ENCODE peak calls at places on chromosomes 7 and 10, in four cellular contexts. D, P, S and G are unnamed samples.

GRCh38 chr7:104967595-104967994 is 46.4 kb upstream of the KMT2E start:
- DNase-seq in D (no peak), P (no peak), S (no peak), G (no peak)

GRCh38 chr10:64369885-64370773 is 848.9 kb downstream of the REEP3 start:
- DNase-seq in D (peak; percentile 3), P (no peak), S (no peak), G (no peak)

GRCh38 chr7:73626814-73627213 is 2.5 kb upstream of the MLXIPL start:
- DNase-seq in D (no peak), P (no peak), S (no peak), G (no peak)

GRCh38 chr7:4665661-4666060 is 16.4 kb upstream of the FOXK1 start:
- DNase-seq in D (no peak), P (no peak), S (no peak), G (no peak)

GRCh38 chr7:124996778-124997177 is 67.2 kb upstream of the POT1 start:
- DNase-seq in D (peak; percentile 9), P (no peak), S (no peak), G (no peak)

GRCh38 chr7:129443612-129444011 is 9.4 kb downstream of the STRIP2 start:
- DNase-seq in D (no peak), P (no peak), S (no peak), G (no peak)

GRCh38 chr7:69211739-69212138 is 386.5 kb upstream of the AUTS2 start:
- DNase-seq in D (no peak), P (no peak), S (no peak), G (peak; percentile 46)

GRCh38 chr7:4681922-4682620 is at the start of gene FOXK1:
- DNase-seq in D (no peak), P (no peak), S (peak; percentile 88), G (peak; percentile 63)

GRCh38 chr10:6581750-6582697 is 1.9 kb upstream of the PRKCQ start:
- DNase-seq in D (no peak), P (no peak), S (peak; percentile 31), G (no peak)
- TF ChIP-seq NR2C2 in D (no peak), P (no peak), S (no peak), G (no peak)

GRCh38 chr10:116041948-116042347 is 231.1 kb downstream of the GFRA1 start:
- DNase-seq in D (no peak), P (no peak), S (no peak), G (no peak)

GRCh38 chr10:116049158-116049557 is 223.8 kb downstream of the GFRA1 start:
- DNase-seq in D (no peak), P (no peak), S (no peak), G (no peak)

GRCh38 chr10:116045957-116046356 is 227.0 kb downstream of the GFRA1 start:
- DNase-seq in D (no peak), P (no peak), S (no peak), G (no peak)

GRCh38 chr10:116043304-116043703 is 229.7 kb downstream of the GFRA1 start:
- DNase-seq in D (no peak), P (no peak), S (no peak), G (no peak)

DNA sequence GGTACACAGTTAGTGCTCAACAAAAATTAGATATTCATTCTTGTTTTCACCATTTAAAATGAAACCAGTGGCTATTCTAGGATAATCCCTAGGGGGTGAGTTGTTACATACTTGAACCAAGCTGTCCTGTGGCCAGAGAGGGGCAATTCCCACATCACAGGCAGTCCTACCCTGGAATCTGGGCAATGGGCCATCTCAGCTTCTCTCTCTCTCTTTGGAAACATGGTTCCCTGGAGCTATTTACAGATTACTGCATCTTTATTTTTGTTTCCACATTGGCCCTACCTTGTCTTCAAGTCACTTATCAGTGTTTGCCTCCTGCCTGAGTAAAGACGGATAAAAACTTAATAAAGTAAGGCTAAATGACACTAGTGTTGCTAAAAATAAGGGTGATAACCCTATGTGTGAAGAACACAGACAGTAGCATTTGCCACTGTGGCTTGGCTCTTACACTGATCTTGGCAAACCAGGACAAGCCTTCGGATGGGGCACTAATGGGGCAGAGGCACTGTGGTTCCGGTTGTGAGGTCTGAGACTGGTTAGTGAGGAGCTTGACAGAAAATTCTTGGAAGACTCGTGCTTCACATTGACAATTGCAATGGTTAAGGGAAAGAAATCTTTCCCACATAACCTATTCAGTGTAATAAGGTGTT is 228.2 kb downstream of the GFRA1 start:
- DNase-seq in D (no peak), P (no peak), S (no peak), G (no peak)
- TF ChIP-seq NR2C2 in D (no peak), P (no peak), S (no peak), G (no peak)

GRCh38 chr7:79612027-79612426 is 158.6 kb upstream of the MAGI2 start:
- DNase-seq in D (no peak), P (no peak), S (no peak), G (no peak)
- TF ChIP-seq NR2C2 in D (no peak), P (no peak), S (no peak), G (no peak)

GRCh38 chr7:151823783-151824182 is 53.1 kb downstream of the PRKAG2 start:
- DNase-seq in D (no peak), P (no peak), S (no peak), G (no peak)
- TF ChIP-seq NR2C2 in D (no peak), P (no peak), S (no peak), G (no peak)

GRCh38 chr10:74189999-74190421 is 39.0 kb downstream of the ADK start:
- DNase-seq in D (peak; percentile 69), P (peak; percentile 49), S (no peak), G (no peak)
- TF ChIP-seq NR2C2 in D (no peak), P (no peak), S (no peak), G (no peak)

GRCh38 chr7:94100723-94101345 is 96.7 kb upstream of the BET1 start:
- DNase-seq in D (no peak), P (no peak), S (no peak), G (no peak)
- TF ChIP-seq NR2C2 in D (no peak), P (no peak), S (no peak), G (no peak)

GRCh38 chr10:34918060-34918840 is 103.2 kb upstream of the PARD3 start:
- DNase-seq in D (no peak), P (no peak), S (no peak), G (no peak)

GRCh38 chr10:34916368-34916767 is 101.3 kb upstream of the PARD3 start:
- DNase-seq in D (no peak), P (no peak), S (no peak), G (no peak)

GRCh38 chr10:34918896-34919295 is 103.8 kb upstream of the PARD3 start:
- DNase-seq in D (no peak), P (no peak), S (no peak), G (no peak)

GRCh38 chr10:34920578-34920977 is 105.5 kb upstream of the PARD3 start:
- DNase-seq in D (no peak), P (no peak), S (no peak), G (no peak)

GRCh38 chr10:34922138-34922537 is 107.0 kb upstream of the PARD3 start:
- DNase-seq in D (no peak), P (no peak), S (no peak), G (no peak)
- TF ChIP-seq NR2C2 in D (no peak), P (no peak), S (no peak), G (no peak)

DNA sequence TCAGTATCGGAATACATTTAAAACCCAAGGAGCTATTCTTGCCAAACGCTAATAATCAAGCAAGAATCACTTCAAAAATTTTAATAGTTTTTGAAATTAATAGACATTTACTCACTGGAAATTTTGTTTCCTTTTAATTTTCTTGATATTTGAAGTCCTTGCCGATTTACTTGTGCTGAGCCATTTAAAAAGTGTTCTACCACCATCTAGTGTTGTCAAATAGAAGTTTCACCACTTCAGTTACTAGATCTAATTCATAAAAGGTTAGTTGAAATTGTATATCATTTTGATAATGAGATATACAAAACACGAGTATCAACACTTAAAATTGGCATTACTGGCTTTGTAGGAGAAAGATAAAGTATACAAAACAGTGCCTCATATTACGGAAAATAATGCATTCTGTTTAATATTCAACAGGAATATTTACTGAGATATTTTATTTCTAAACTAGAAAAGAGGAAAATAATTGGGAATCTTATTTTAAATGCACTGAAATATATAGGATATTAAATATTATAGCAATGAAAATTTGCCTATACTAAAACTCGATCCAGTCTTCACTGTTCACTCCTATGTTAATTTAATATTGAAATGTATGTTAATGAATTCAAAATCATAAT is 664.8 kb upstream of the SEMA3D start:
- DNase-seq in D (peak; percentile 16), P (no peak), S (no peak), G (no peak)
- TF ChIP-seq NR2C2 in D (no peak), P (no peak), S (no peak), G (no peak)

GRCh38 chr7:22351329-22351692 is 5.6 kb downstream of the RAPGEF5 start:
- DNase-seq in D (peak; percentile 69), P (peak; percentile 66), S (no peak), G (no peak)
- TF ChIP-seq NR2C2 in D (no peak), P (no peak), S (no peak), G (no peak)